ENCODE peak calls at places on chromosome 14, in seven cellular contexts. M, S, A, N, K, T and U are unnamed samples.

GRCh38 chr14:69715725-69716482 is 51.0 kb upstream of the SRSF5 start:
- DNase-seq in K (peak), T (peak), S (peak), M (no peak), A (peak), N (peak), U (peak)

GRCh38 chr14:104799239-104799599 is 1.7 kb upstream of the ZBTB42 start:
- DNase-seq in N (no peak), M (no peak), S (no peak), A (no peak), K (peak), T (no peak), U (no peak)

GRCh38 chr14:55116246-55117030 is 12.6 kb upstream of the LGALS3 start:
- DNase-seq in A (no peak), T (no peak), N (no peak), S (no peak), K (no peak), M (peak), U (no peak)

GRCh38 chr14:105448706-105449111 is 25.9 kb upstream of the CRIP2 start:
- DNase-seq in M (peak), A (peak), N (peak), T (peak), S (peak), K (peak), U (no peak)

GRCh38 chr14:79852975-79853374 is 358.3 kb downstream of the DIO2 start:
- DNase-seq in N (no peak), K (no peak), M (no peak), A (no peak), S (no peak), T (no peak), U (no peak)

GRCh38 chr14:77303417-77304156 is 17.1 kb downstream of the POMT2 start:
- DNase-seq in S (peak), A (peak), K (peak), T (no peak), M (peak), N (peak), U (peak)

GRCh38 chr14:98167253-98167652 is 1104.7 kb downstream of the BCL11B start:
- DNase-seq in K (no peak), T (no peak), A (no peak), S (no peak), N (no peak), M (no peak), U (no peak)

GRCh38 chr14:49598479-49599301 is at the start of gene LRR1:
- DNase-seq in N (peak), T (peak), K (peak), M (peak), A (peak), S (peak), U (peak)

GRCh38 chr14:77059276-77059934 is 30.9 kb upstream of the IRF2BPL start:
- DNase-seq in A (peak), K (peak), N (peak), T (peak), M (peak), S (peak), U (peak)

GRCh38 chr14:44720707-44721106 is 213.6 kb upstream of the FSCB start:
- DNase-seq in K (no peak), M (no peak), N (no peak), T (no peak), A (peak), S (no peak), U (no peak)

GRCh38 chr14:34227834-34228662 is 234.0 kb downstream of the SPTSSA start:
- DNase-seq in S (peak), M (peak), N (peak), A (no peak), K (peak), T (peak), U (peak)

GRCh38 chr14:55546212-55546874 is 33.7 kb upstream of the KTN1 start:
- DNase-seq in A (no peak), T (no peak), N (no peak), M (no peak), K (no peak), S (no peak), U (no peak)

GRCh38 chr14:99768381-99768780 is 24.8 kb upstream of the EML1 start:
- DNase-seq in T (no peak), A (no peak), N (no peak), S (peak), M (no peak), K (no peak), U (no peak)

GRCh38 chr14:68182492-68182891 is 362.9 kb downstream of the RAD51B start:
- DNase-seq in S (no peak), M (no peak), N (no peak), K (no peak), T (no peak), A (no peak), U (no peak)

GRCh38 chr14:35378638-35379568 is 25.6 kb downstream of the NFKBIA start:
- DNase-seq in M (no peak), N (peak), A (no peak), K (peak), S (peak), T (no peak), U (no peak)

GRCh38 chr14:90839889-90840266 is 23.6 kb upstream of the TTC7B start:
- DNase-seq in M (no peak), S (no peak), T (no peak), A (no peak), N (no peak), K (no peak), U (no peak)

GRCh38 chr14:90842726-90843125 is 26.5 kb upstream of the TTC7B start:
- DNase-seq in A (no peak), K (no peak), S (no peak), T (peak), M (no peak), N (no peak), U (no peak)

GRCh38 chr14:90837355-90837754 is 21.1 kb upstream of the TTC7B start:
- DNase-seq in A (no peak), M (no peak), N (peak), T (no peak), K (no peak), S (no peak), U (no peak)

GRCh38 chr14:90836692-90837063 is 20.4 kb upstream of the TTC7B start:
- DNase-seq in K (no peak), S (no peak), N (no peak), T (no peak), M (no peak), A (no peak), U (no peak)

DNA sequence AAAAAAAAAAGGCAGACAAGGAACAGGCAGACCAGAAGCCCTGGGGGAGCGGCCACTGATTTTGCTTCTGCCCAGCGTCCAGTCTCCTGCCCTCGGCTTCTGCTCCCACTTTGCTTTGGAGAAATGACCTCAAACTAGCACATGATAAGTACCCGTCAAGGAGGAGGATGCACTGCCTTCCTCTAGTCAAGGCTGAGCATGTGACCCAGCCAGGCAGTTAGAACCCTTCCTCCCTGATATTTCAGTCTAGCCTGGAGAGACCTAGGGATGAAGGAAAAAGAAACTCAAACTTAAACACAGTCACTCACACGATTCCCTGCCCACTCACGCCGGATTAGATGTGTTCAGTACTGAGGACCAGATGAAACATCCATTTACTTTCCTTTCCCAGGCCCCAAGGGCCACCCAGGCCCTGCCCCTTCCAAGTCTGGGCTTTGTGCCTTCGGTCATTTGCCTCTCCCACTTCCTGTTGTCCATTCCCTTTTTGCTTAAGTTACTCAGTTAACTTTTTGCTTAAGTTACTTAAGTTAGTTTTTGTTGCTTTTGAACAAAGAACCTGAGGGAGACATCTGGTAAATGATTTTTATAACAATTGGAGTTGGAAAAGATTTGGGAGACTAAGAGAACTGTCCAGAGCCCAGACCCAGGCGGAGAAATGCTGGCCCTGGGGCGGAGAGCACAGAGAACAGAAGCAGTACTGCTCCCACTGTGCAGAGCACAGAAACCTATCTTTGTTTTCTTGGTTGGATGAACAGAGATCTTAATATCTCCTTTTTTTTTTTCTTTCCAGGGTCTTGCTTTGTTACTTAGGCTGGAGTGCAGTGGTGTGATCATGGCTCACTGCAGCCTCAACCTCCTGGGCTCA is 23.0 kb upstream of the TTC7B start:
- DNase-seq in A (no peak), T (no peak), K (peak), S (peak), M (no peak), N (peak), U (no peak)
- TF ChIP-seq CTCF in A (no peak), T (no peak), K (no peak), S (no peak), M (no peak), N (no peak), U (no peak)

DNA sequence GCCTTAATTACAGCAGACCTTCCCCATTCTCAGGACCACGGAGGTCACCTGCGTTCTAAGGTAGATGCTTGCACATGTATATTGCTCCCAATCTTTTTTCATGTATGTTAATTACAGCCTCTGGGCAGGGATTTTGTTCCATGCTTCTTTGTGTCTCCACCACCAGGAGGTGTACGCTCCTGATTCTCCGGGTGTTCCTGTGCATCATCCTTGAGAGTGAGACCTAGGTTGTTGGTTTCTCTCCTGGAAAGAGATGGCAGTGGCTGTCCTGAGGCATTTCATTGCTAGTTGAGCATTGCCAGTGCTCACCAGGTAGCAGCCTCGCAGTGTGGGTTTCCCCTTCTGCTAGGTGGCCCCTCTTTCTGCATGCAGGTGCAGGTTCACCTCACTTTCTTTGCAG is 52.8 kb downstream of the KCNK13 start:
- DNase-seq in N (no peak), T (no peak), A (peak), S (no peak), K (no peak), M (peak), U (no peak)
- TF ChIP-seq CTCF in N (peak), T (no peak), A (no peak), S (no peak), K (no peak), M (peak), U (peak)

DNA sequence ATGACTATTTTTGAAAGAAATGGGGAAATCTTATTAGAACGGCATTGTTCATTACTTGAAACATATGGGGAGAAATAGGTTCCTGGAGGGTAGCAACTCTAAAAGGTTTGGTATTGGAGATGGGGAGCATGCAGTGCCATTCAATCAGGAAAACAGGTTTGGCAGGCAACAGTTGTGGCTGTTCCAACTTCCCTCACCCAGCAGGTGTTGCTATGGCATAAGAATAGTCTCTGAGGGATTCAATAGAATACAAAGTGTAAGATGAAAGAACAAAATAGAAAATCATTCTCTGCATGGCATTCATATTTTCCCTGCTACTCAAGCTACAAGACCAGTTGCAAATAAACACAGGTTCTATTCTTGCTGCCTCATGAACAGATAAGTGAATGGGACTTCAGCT is 393.3 kb upstream of the RPL10L start:
- DNase-seq in S (no peak), A (peak), N (no peak), M (no peak), T (no peak), K (no peak), U (no peak)
- TF ChIP-seq CTCF in S (no peak), A (peak), N (no peak), M (no peak), T (peak), K (no peak), U (no peak)

GRCh38 chr14:95998656-95999055 is 40.5 kb upstream of the C14orf132 start:
- DNase-seq in A (peak), M (no peak), T (no peak), K (peak), S (peak), N (peak), U (peak)
- TF ChIP-seq CTCF in A (peak), M (peak), T (peak), K (peak), S (peak), N (peak), U (peak)

GRCh38 chr14:93648440-93649168 is 139.7 kb downstream of the PRIMA1 start:
- DNase-seq in K (no peak), A (peak), T (no peak), N (no peak), S (no peak), M (peak), U (no peak)
- TF ChIP-seq CTCF in K (no peak), A (peak), T (no peak), N (no peak), S (peak), M (peak), U (peak)